ENCODE peak calls at places on chromosomes 5 and 9, in four cellular contexts. C is CD4-positive, CD25-positive, alpha-beta regulatory T cell; X is COR-L47; J is GDM1. B is an unnamed sample.

GRCh38 chr5:120538149-120538548 is 74.0 kb downstream of the PRR16 start:
- DNase-seq in C (no peak), X (no peak), J (no peak), B (no peak)

GRCh38 chr5:151556808-151557207 is 34.3 kb downstream of the FAT2 start:
- DNase-seq in C (no peak), X (no peak), J (no peak), B (no peak)

GRCh38 chr9:108869092-108869725 is 7.1 kb downstream of the ACTL7A start:
- DNase-seq in C (no peak), X (no peak), J (no peak), B (no peak)

GRCh38 chr5:136046231-136046630 is 17.4 kb downstream of the TGFBI start:
- DNase-seq in C (no peak), X (no peak), J (no peak), B (no peak)

GRCh38 chr5:17794201-17794600 is 159.9 kb downstream of the TAF11L14 start:
- DNase-seq in C (no peak), X (no peak), J (no peak), B (peak)

GRCh38 chr9:72675586-72675985 is 154.2 kb downstream of the TMC1 start:
- DNase-seq in C (no peak), X (peak), J (no peak), B (no peak)

GRCh38 chr5:11528720-11529119 is 375.5 kb downstream of the CTNND2 start:
- DNase-seq in C (no peak), X (no peak), J (no peak), B (no peak)

GRCh38 chr9:38046669-38047300 is 22.2 kb downstream of the SHB start:
- DNase-seq in C (no peak), X (no peak), J (no peak), B (no peak)

GRCh38 chr5:16519435-16519834 is 53.8 kb upstream of the ZNF622 start:
- DNase-seq in C (no peak), X (no peak), J (no peak), B (no peak)

GRCh38 chr5:181181650-181182565 is 23.1 kb downstream of the TRIM7 start:
- DNase-seq in C (peak), X (no peak), J (no peak), B (no peak)

GRCh38 chr5:125199968-125200841 is 453.8 kb upstream of the ZNF608 start:
- DNase-seq in C (no peak), X (peak), J (no peak), B (no peak)

GRCh38 chr5:140181002-140181483 is 6.1 kb downstream of the CYSTM1 start:
- DNase-seq in C (no peak), X (peak), J (no peak), B (no peak)

GRCh38 chr9:87516222-87516930 is 18.7 kb downstream of the DAPK1 start:
- DNase-seq in C (no peak), X (no peak), J (peak), B (peak)

GRCh38 chr5:21806943-21807342 is 1046.2 kb downstream of the CDH12 start:
- DNase-seq in C (no peak), X (no peak), J (no peak), B (peak)

GRCh38 chr5:132176987-132177386 is 50.7 kb downstream of the P4HA2 start:
- DNase-seq in C (peak), X (no peak), J (peak), B (peak)

GRCh38 chr5:38853753-38854470 is 8.1 kb downstream of the OSMR start:
- DNase-seq in C (no peak), X (no peak), J (no peak), B (no peak)

GRCh38 chr5:176296-176823 is 14.9 kb upstream of the LRRC14B start:
- DNase-seq in C (no peak), X (no peak), J (no peak), B (no peak)

GRCh38 chr5:42912184-42912766 is 100.6 kb upstream of the SELENOP start:
- DNase-seq in C (peak), X (peak), J (peak), B (peak)

GRCh38 chr5:73591698-73592501 is 26.4 kb downstream of the UTP15 start:
- DNase-seq in C (no peak), X (peak), J (no peak), B (no peak)

GRCh38 chr5:93926831-93927600 is 185.6 kb upstream of the POU5F2 start:
- DNase-seq in C (no peak), X (no peak), J (no peak), B (no peak)

GRCh38 chr5:15737882-15738677 is 238.1 kb downstream of the FBXL7 start:
- DNase-seq in C (no peak), X (no peak), J (no peak), B (no peak)

GRCh38 chr5:176180339-176180738 is 57.9 kb upstream of the SIMC1 start:
- DNase-seq in C (no peak), X (no peak), J (no peak), B (no peak)

GRCh38 chr5:174724484-174725260 is at the start of gene MSX2:
- DNase-seq in C (peak), X (no peak), J (peak), B (no peak)

GRCh38 chr9:93258419-93258817 is 74.5 kb downstream of the WNK2 start:
- DNase-seq in C (no peak), X (no peak), J (no peak), B (no peak)

GRCh38 chr5:161286066-161286655 is 260.4 kb downstream of the GABRB2 start:
- DNase-seq in C (no peak), X (no peak), J (no peak), B (no peak)

B was measured in Kasumi-1.